ENCODE peak calls at places on chromosomes 3 and 15, in five cellular contexts. E is testis, X is cardiac muscle cell, Q is AG04450, F is sigmoid colon. T is an unnamed sample.

GRCh38 chr15:94105760-94106159 is 125.6 kb upstream of the MCTP2 start:
- DNase-seq in F (no peak), X (no peak), Q (no peak), E (no peak), T (no peak)

GRCh38 chr15:75061272-75061671 is 37.9 kb downstream of the PPCDC start:
- DNase-seq in F (no peak), Q (no peak), X (no peak), E (no peak), T (peak)

GRCh38 chr3:100400424-100400781 is 486 bp downstream of the TOMM70 start:
- DNase-seq in X (peak), F (no peak), E (no peak), Q (no peak), T (no peak)

GRCh38 chr15:76756371-76756770 is 148.8 kb downstream of the SCAPER start:
- DNase-seq in F (no peak), E (no peak), Q (no peak), X (no peak), T (no peak)

GRCh38 chr3:83002869-83003445 is 1241.5 kb upstream of the GBE1 start:
- DNase-seq in E (no peak), F (no peak), X (no peak), Q (no peak), T (no peak)

GRCh38 chr15:75583689-75584088 is 4.6 kb upstream of the PTPN9 start:
- DNase-seq in E (no peak), F (no peak), Q (no peak), X (no peak), T (no peak)

GRCh38 chr15:58381696-58382095 is 50.1 kb upstream of the LIPC start:
- DNase-seq in F (no peak), E (no peak), Q (no peak), X (no peak), T (no peak)

GRCh38 chr15:64905119-64905831 is 6.4 kb upstream of the ANKDD1A start:
- DNase-seq in F (peak), X (peak), E (peak), Q (no peak), T (peak)

GRCh38 chr3:196012941-196013471 is 68.9 kb downstream of the TFRC start:
- DNase-seq in E (no peak), Q (no peak), X (no peak), F (no peak), T (no peak)

GRCh38 chr15:89458440-89458839 is 37.9 kb downstream of the RHCG start:
- DNase-seq in F (no peak), Q (no peak), E (no peak), X (no peak), T (no peak)

GRCh38 chr3:167057586-167057985 is 322.5 kb downstream of the ZBBX start:
- DNase-seq in Q (no peak), E (no peak), F (no peak), X (no peak), T (no peak)

GRCh38 chr15:48631191-48631770 is 14.2 kb downstream of the FBN1 start:
- DNase-seq in F (no peak), X (peak), E (no peak), Q (no peak), T (no peak)

GRCh38 chr3:71611099-71611498 is 27.6 kb upstream of the FOXP1 start:
- DNase-seq in X (no peak), E (no peak), F (no peak), Q (no peak), T (no peak)

GRCh38 chr3:31980530-31981205 is 394 bp downstream of the OSBPL10 start:
- DNase-seq in Q (no peak), X (peak), E (peak), F (peak), T (peak)

GRCh38 chr15:88006146-88006545 is 250.4 kb downstream of the NTRK3 start:
- DNase-seq in X (no peak), F (no peak), E (no peak), Q (no peak), T (peak)

GRCh38 chr3:64593350-64593749 is 94.5 kb downstream of the ADAMTS9 start:
- DNase-seq in X (no peak), Q (no peak), F (no peak), E (no peak), T (no peak)

GRCh38 chr15:77010312-77010686 is 15.4 kb downstream of the PSTPIP1 start:
- DNase-seq in F (no peak), Q (no peak), E (no peak), X (no peak), T (no peak)

GRCh38 chr3:44114142-44114541 is 127.5 kb upstream of the TOPAZ1 start:
- DNase-seq in F (no peak), E (peak), X (peak), Q (no peak), T (no peak)

GRCh38 chr3:14554715-14555114 is 14.6 kb upstream of the GRIP2 start:
- DNase-seq in Q (no peak), X (no peak), E (no peak), F (no peak), T (no peak)

GRCh38 chr3:42655980-42656679 is 2.6 kb downstream of the ZBTB47 start:
- DNase-seq in F (no peak), X (no peak), E (no peak), Q (no peak), T (peak)

GRCh38 chr3:43378066-43378935 is 92.0 kb downstream of the SNRK start:
- DNase-seq in E (peak), Q (no peak), F (no peak), X (peak), T (no peak)

GRCh38 chr3:61733866-61734265 is 172.5 kb downstream of the PTPRG start:
- DNase-seq in X (no peak), F (no peak), E (peak), Q (no peak), T (no peak)

GRCh38 chr3:17945799-17946381 is 203.5 kb upstream of the TBC1D5 start:
- DNase-seq in F (no peak), E (no peak), X (peak), Q (no peak), T (no peak)

GRCh38 chr3:138673641-138674040 is 65.1 kb downstream of the FAIM start:
- DNase-seq in F (no peak), X (peak), E (no peak), Q (no peak), T (no peak)

GRCh38 chr15:79740581-79740980 is 156.2 kb downstream of the MTHFS start:
- DNase-seq in Q (no peak), F (no peak), X (no peak), E (no peak), T (no peak)

GRCh38 chr3:64291345-64291744 is 66.1 kb upstream of the PRICKLE2 start:
- DNase-seq in X (no peak), F (peak), Q (peak), E (no peak), T (peak)

GRCh38 chr15:64004582-64004981 is 41.7 kb downstream of the DAPK2 start:
- DNase-seq in Q (no peak), E (no peak), X (no peak), F (no peak), T (no peak)

GRCh38 chr3:99172736-99173657 is 271.5 kb upstream of the DCBLD2 start:
- DNase-seq in E (peak), Q (peak), X (peak), F (no peak), T (no peak)

GRCh38 chr3:37466660-37467359 is 292.4 kb upstream of the LRRFIP2 start:
- DNase-seq in X (no peak), F (no peak), E (peak), Q (no peak), T (no peak)

GRCh38 chr15:101474233-101474632 is 15.3 kb downstream of the PCSK6 start:
- DNase-seq in E (peak), X (no peak), F (no peak), Q (no peak), T (no peak)

GRCh38 chr3:18828637-18829036 is 319.7 kb upstream of the KCNH8 start:
- DNase-seq in X (no peak), F (no peak), Q (no peak), E (no peak), T (no peak)

GRCh38 chr15:27017168-27017809 is 46.3 kb downstream of the GABRG3 start:
- DNase-seq in Q (peak), F (no peak), X (peak), E (peak), T (no peak)

GRCh38 chr3:129622418-129622872 is 16.0 kb upstream of the PLXND1 start:
- DNase-seq in Q (no peak), X (no peak), E (no peak), F (peak), T (no peak)

GRCh38 chr3:107524214-107525100 is 1.7 kb downstream of the BBX start:
- DNase-seq in X (peak), F (peak), Q (no peak), E (peak), T (peak)

GRCh38 chr15:101255615-101256350 is 3.9 kb upstream of the CHSY1 start:
- DNase-seq in X (peak), Q (no peak), E (peak), F (no peak), T (no peak)

GRCh38 chr3:63976166-63976861 is 47.0 kb downstream of the PSMD6 start:
- DNase-seq in E (no peak), Q (peak), F (no peak), X (no peak), T (no peak)

GRCh38 chr3:65013053-65013452 is 325.3 kb upstream of the ADAMTS9 start:
- DNase-seq in X (no peak), E (no peak), Q (no peak), F (no peak), T (no peak)

GRCh38 chr15:57084178-57084577 is 165.7 kb downstream of the TCF12 start:
- DNase-seq in F (no peak), E (no peak), Q (no peak), X (no peak), T (no peak)

GRCh38 chr15:57079446-57079845 is 161.0 kb downstream of the TCF12 start:
- DNase-seq in Q (no peak), X (no peak), F (no peak), E (no peak), T (no peak)

GRCh38 chr15:57085267-57085666 is 166.8 kb downstream of the TCF12 start:
- DNase-seq in E (no peak), F (no peak), Q (no peak), X (peak), T (no peak)

DNA sequence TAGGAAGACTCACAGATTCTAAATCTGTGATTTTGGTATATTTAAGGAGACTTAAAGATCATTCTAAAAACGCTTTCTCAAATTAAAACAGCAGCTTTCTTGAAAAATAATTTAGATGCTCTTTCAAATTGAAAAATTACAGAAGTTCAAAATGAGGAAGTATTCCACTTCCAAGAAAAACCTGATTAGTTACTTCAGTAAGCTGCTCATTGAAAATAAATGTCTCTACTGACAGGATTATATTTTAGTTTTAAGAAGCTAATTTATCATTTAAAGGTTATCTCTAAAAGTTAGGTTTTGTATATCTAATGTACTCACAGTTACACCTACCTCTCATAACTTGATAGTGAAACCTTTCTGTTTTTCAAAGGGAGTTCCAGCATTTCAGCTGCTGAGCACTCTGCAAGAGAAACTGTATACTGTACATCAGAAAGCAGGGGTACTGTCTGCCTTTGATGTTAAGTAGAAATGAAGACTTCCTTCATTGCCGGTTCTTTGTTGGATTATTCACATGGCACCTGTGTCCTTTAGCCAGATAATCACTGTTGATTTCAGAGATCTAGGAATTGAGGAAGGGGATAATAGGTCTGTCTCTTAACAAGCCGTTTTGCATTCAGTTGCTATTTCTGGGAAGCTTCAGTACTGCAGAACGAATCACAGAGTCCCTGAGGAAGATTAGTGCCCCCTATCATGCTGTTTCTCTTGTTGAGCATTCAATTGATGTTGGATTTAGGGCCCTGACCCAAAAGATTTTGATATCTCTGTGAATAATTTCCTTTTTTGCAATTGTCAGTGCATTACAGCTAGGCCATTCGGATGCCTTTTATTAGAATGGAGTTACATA is 161.7 kb downstream of the TCF12 start:
- DNase-seq in Q (no peak), X (no peak), F (no peak), E (no peak), T (no peak)
- TF ChIP-seq CTCF in Q (no peak), X (peak), F (no peak), E (no peak), T (no peak)

GRCh38 chr15:32098033-32098432 is 67.7 kb downstream of the CHRNA7 start:
- DNase-seq in E (no peak), Q (no peak), F (no peak), X (no peak), T (no peak)

GRCh38 chr15:32096211-32096610 is 65.9 kb downstream of the CHRNA7 start:
- DNase-seq in X (no peak), E (no peak), Q (no peak), F (no peak), T (no peak)

GRCh38 chr15:32100286-32100685 is 70.0 kb downstream of the CHRNA7 start:
- DNase-seq in E (no peak), X (no peak), F (no peak), Q (no peak), T (no peak)

GRCh38 chr15:32099097-32099496 is 68.8 kb downstream of the CHRNA7 start:
- DNase-seq in Q (no peak), E (no peak), X (no peak), F (no peak), T (no peak)

DNA sequence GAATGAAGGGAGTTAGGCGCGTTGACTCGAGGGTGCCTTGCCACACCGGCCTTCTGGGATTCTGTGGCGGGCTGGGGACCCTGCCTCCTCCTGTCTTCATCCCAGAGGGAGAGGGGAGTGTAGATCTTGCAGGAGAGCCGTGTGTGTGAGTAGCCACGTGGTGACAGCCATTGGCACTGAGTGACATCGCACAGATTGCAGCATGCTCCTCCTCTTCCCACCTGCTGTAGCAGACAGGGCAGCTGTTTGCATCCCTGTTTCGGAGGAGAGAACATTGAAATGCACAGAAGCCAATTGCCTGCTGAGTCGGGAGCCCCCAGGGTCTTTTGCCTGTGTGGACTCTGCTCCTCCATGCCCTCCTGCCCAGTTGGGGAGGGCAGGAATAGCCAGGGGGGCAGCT is 66.6 kb downstream of the CHRNA7 start:
- DNase-seq in E (no peak), F (no peak), X (no peak), Q (no peak), T (no peak)
- H3K27ac ChIP-seq in E (no peak), F (no peak), X (no peak), Q (no peak), T (no peak)

GRCh38 chr3:157753753-157754152 is 250.5 kb upstream of the VEPH1 start:
- DNase-seq in E (no peak), X (no peak), Q (no peak), F (no peak), T (no peak)

GRCh38 chr3:157752952-157753351 is 249.7 kb upstream of the VEPH1 start:
- DNase-seq in X (no peak), Q (no peak), F (no peak), E (no peak), T (no peak)

GRCh38 chr3:157754415-157754814 is 251.2 kb upstream of the VEPH1 start:
- DNase-seq in X (no peak), E (no peak), F (no peak), Q (no peak), T (no peak)

DNA sequence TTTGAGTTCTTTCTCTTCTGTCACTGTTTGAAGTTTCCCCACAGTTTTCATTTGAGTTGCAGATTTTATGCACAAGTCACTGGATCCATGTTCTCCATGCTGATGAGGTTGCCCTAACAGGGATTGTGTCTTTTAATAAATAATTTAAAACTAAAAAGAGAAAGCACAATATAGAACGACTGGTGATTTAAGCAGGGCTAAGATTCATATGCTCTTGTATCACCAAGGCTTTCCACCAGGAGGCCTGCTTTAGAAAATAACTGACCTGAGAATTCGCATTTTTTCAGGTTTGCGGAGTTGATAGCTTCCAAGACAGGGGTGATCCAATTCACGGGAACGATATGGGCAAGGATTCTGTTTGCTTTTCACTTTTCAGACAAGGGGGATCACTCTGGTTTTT is 252.0 kb upstream of the VEPH1 start:
- DNase-seq in F (no peak), Q (no peak), E (no peak), X (peak), T (no peak)
- TF ChIP-seq CTCF in F (no peak), Q (peak), E (no peak), X (peak), T (no peak)

DNA sequence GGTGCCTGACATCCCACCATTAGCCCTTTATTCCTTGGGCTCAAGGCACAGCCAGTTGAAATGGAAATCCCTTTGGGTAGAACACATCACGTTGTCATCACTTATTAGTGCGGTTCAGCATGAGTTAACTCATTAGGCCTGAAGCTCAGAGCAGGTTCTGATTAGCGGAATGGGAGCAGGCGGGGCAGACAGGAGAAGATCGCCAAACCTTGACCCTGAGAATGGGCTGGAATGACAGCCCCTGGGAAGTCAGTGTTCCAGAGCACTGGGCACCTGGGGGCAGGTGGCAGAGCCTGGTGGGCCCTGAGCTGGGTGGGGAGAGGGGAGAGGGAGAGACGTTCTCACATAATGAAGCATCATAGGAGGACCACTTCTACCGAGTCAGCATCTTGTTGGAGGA is 5.8 kb downstream of the ITGA11 start:
- DNase-seq in Q (no peak), E (no peak), X (no peak), F (no peak), T (no peak)
- H3K27ac ChIP-seq in Q (no peak), E (no peak), X (no peak), F (no peak), T (no peak)

DNA sequence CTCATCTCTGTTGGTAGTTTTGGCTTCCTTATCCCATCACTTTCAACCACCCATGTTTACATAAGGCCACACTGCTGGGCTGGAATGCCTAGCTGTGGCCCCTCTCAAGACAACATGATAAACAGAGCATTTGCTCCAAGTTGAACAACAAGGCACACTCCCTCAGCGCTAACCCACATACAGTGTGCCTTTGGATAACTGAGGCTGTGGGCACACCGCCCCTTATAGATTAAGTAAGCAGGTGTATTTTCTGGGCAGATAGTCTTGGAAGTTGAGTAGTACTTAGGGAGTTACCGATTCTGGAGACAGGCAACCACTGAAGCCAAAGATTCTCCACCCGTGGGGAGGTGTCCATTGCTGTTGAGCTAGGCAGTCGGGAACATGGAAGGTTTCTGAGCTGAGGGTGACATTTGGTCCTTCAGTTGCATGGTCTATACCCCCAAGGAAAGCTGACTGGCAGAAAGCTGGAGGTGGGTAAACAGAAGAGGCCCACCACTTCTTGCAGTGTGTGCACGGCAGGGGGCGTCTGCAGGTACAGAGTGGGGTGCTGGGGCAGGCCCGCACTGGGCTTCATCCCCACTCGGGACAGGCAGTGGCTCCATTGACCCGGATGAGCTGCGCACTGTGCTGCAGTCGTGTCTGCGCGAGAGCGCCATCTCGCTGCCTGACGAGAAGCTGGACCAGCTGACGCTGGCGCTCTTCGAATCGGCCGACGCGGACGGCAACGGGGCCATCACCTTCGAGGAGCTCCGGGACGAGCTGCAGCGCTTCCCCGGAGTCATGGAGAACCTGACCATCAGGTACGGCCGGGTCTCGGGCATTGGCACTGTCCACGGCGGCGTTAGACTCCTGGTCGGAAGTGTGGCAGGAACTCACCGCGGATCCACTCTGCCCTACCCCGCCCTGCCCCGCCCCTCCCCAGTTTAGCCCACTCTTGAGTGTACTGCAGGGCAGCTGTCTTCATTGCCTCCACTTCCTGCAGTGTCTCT is 16.8 kb downstream of the NOX5 start:
- DNase-seq in E (peak), Q (no peak), X (peak), F (no peak), T (no peak)
- TF ChIP-seq CTCF in E (peak), Q (peak), X (peak), F (no peak), T (peak)

DNA sequence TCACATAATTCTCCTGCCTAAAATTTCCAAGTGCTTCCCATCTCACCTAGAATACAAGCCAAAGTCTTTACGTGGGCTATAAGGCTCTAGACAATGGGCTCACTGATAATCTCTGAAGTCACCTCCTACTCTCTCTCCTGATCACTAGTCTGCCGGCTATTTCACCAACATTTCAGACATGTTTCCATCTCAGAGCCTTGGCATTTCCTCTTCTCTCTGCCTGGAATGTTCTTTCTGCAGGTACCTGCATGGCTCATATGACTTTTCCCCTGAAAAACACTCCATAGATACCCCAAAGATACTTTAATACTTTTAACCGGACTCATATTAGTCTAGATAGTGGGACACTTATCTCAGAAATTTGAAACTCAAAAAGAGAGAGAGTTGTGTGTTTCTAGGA is 32.7 kb downstream of the CD200 start:
- DNase-seq in X (no peak), F (no peak), E (no peak), Q (no peak), T (no peak)
- H3K27ac ChIP-seq in X (no peak), F (no peak), E (no peak), Q (no peak), T (no peak)

T was measured in coronary artery.